ENCODE peak calls at places on chromosomes 13 and 19, in seven cellular contexts. P is ovary, O is A549, Q is stomach, I is IMR-90, H is tibial artery, Y is osteoblast. B is an unnamed sample.

GRCh38 chr19:45451181-45451849 is 16.5 kb upstream of the FOSB start:
- DNase-seq in Y (peak; percentile 93), H (peak; percentile 61), P (no peak), Q (peak; percentile 33), O (no peak), I (peak; percentile 88), B (no peak)

GRCh38 chr19:49331616-49332055 is 3.6 kb upstream of the CD37 start:
- DNase-seq in Y (peak; percentile 91), Q (peak; percentile 34), P (no peak), H (no peak), I (peak; percentile 57), O (peak; percentile 60), B (peak; percentile 31)

GRCh38 chr19:48614436-48615144 is at the start of gene FAM83E:
- DNase-seq in O (peak; percentile 75), P (peak; percentile 53), H (no peak), Y (peak; percentile 92), I (no peak), Q (peak; percentile 90), B (peak; percentile 65)

GRCh38 chr13:22927008-22927393 is 253.8 kb upstream of the SGCG start:
- DNase-seq in O (no peak), H (no peak), Q (no peak), Y (no peak), P (no peak), I (no peak), B (no peak)

GRCh38 chr13:19382111-19382510 is 179.2 kb downstream of the TPTE2 start:
- DNase-seq in P (no peak), Q (no peak), Y (peak; percentile 44), H (no peak), O (no peak), I (no peak), B (no peak)

GRCh38 chr13:105219636-105220035 is 1315.8 kb downstream of the EFNB2 start:
- DNase-seq in I (peak; percentile 73), Y (no peak), Q (no peak), P (no peak), O (no peak), H (no peak), B (no peak)

GRCh38 chr13:99403458-99403971 is 96.3 kb upstream of the GPR183 start:
- DNase-seq in O (no peak), P (no peak), Y (peak; percentile 81), H (no peak), I (no peak), Q (no peak), B (no peak)

GRCh38 chr13:30569901-30570576 is 47.7 kb upstream of the USPL1 start:
- DNase-seq in O (peak; percentile 13), I (peak; percentile 99), H (peak; percentile 45), P (peak; percentile 21), Y (peak; percentile 76), Q (peak; percentile 35), B (no peak)

GRCh38 chr19:31408460-31409124 is 59.4 kb upstream of the TSHZ3 start:
- DNase-seq in Q (no peak), I (peak; percentile 87), H (no peak), O (no peak), P (no peak), Y (peak; percentile 83), B (no peak)

GRCh38 chr13:99977912-99978780 is 3.4 kb upstream of the ZIC2 start:
- DNase-seq in O (no peak), I (no peak), Q (no peak), P (no peak), H (no peak), Y (peak; percentile 61), B (no peak)

GRCh38 chr13:44592448-44592847 is 16.3 kb upstream of the TSC22D1 start:
- DNase-seq in H (no peak), O (no peak), I (no peak), P (no peak), Q (no peak), Y (no peak), B (no peak)

GRCh38 chr13:112727581-112727980 is 37.7 kb downstream of the ATP11A start:
- DNase-seq in O (no peak), H (peak; percentile 14), Y (no peak), P (no peak), Q (no peak), I (no peak), B (no peak)

GRCh38 chr13:99432637-99433542 is 68.4 kb upstream of the TM9SF2 start:
- DNase-seq in O (peak; percentile 60), Q (peak; percentile 52), P (no peak), H (peak; percentile 73), I (peak; percentile 73), Y (peak; percentile 92), B (no peak)

GRCh38 chr19:41597600-41598041 is 21.7 kb downstream of the CEACAM21 start:
- DNase-seq in H (peak; percentile 82), Y (peak; percentile 93), O (peak; percentile 99), Q (peak; percentile 72), P (peak; percentile 33), I (peak; percentile 55), B (peak; percentile 43)

GRCh38 chr13:58630794-58631193 is 999.2 kb downstream of the PCDH17 start:
- DNase-seq in O (no peak), H (no peak), Y (no peak), P (no peak), Q (no peak), I (no peak), B (no peak)

GRCh38 chr13:79770056-79770455 is 289.1 kb downstream of the NDFIP2 start:
- DNase-seq in O (no peak), H (no peak), I (no peak), P (no peak), Y (no peak), Q (no peak), B (no peak)

GRCh38 chr13:21735621-21736401 is 64.9 kb downstream of the FGF9 start:
- DNase-seq in H (no peak), Q (no peak), P (peak; percentile 31), I (no peak), O (no peak), Y (no peak), B (no peak)

DNA sequence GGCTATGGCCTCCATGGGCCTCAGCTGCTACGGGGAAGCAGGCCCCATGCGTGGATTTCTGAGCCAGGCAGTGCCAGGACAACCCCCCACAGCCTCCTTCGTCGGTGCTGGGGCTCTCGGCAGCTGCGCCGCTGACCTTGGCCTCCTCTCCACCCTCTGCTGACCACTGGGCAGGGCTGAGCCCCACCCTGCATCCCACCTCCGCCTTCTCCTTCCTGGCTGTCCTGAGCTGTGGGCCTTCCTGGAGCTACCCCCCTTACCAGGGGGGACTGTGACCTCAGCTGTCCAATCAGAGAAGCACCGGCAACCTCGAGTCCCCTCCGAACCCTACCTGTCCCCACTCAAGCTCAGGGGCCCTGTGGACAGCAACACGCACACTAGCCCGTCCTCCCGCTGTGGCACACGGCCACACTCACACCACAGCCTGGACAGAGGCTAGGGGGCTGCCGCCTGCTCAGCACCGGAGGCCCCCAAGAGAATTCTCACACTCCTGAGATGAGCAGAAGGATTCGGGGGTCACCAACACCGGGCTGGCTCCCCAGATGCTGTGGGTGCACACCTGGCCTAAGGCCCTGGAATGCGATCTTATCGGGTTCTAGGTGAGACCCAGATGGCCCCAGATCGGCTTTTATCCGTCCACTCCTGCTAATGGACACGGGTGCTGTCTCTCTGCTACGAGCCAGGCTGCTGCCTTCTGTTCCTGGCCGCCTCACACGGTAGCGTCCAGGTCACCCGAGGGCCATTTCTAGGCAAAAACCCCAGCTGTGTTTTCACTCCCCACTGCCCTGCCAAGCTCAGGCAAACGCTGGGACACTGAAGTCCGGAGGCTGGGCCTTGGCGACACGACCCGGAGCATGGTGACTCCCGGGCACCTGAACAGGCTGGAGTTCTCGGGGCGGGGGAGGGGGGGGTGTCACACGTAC is 32.5 kb upstream of the CACTIN start:
- DNase-seq in H (no peak), O (no peak), Q (no peak), P (no peak), Y (no peak), I (no peak), B (no peak)
- H3K4me1 ChIP-seq in H (no peaks in the 10 kb centered on the region), O (no peaks in the 10 kb centered on the region), Q (peaks cover 12% of the 10 kb centered on the region), P (no peaks in the 10 kb centered on the region), Y (peaks cover 5% of the 10 kb centered on the region), I (peaks cover 3% of the 10 kb centered on the region), B (no peaks in the 10 kb centered on the region)

GRCh38 chr13:97193577-97193976 is 28.6 kb upstream of the MBNL2 start:
- DNase-seq in O (no peak), I (no peak), Q (no peak), H (no peak), Y (no peak), P (no peak), B (no peak)
- H3K27ac ChIP-seq in O (no peak overlapping the region), I (no peak overlapping the region), Q (no peak overlapping the region), H (no peak overlapping the region), Y (no peak overlapping the region), P (no peak overlapping the region), B (no peak overlapping the region)

GRCh38 chr19:14378890-14379289 is 2.4 kb upstream of the ADGRE5 start:
- DNase-seq in P (no peak), I (no peak), O (no peak), Q (no peak), H (no peak), Y (no peak), B (no peak)

GRCh38 chr19:14371321-14371821 is 9.9 kb upstream of the ADGRE5 start:
- DNase-seq in O (no peak), I (no peak), Y (no peak), H (no peak), P (no peak), Q (no peak), B (no peak)

GRCh38 chr19:14370169-14370998 is 10.9 kb upstream of the ADGRE5 start:
- DNase-seq in I (no peak), Y (no peak), H (no peak), Q (no peak), P (no peak), O (no peak), B (no peak)

GRCh38 chr19:14375055-14375581 is 6.1 kb upstream of the ADGRE5 start:
- DNase-seq in Q (peak; percentile 52), P (no peak), O (no peak), Y (no peak), H (no peak), I (no peak), B (no peak)

GRCh38 chr19:14375582-14376291 is 5.5 kb upstream of the ADGRE5 start:
- DNase-seq in Q (no peak), P (no peak), I (peak; percentile 22), Y (peak; percentile 87), H (peak; percentile 50), O (no peak), B (no peak)
- H3K4me3 ChIP-seq in Q (no peak overlapping the region), P (no peak overlapping the region), I (no peak overlapping the region), Y (no peak overlapping the region), H (peak overlapping the region; percentile 26), O (no peak overlapping the region), B (no peak overlapping the region)

GRCh38 chr19:14435320-14436050 is 2.4 kb downstream of the PKN1 start:
- DNase-seq in O (no peak), Y (no peak), H (no peak), Q (no peak), I (no peak), P (no peak), B (no peak)
- H3K4me1 ChIP-seq in O (peaks cover 23% of the 10 kb centered on the region), Y (peaks cover 14% of the 10 kb centered on the region), H (peaks cover 38% of the 10 kb centered on the region), Q (peaks cover 76% of the 10 kb centered on the region), I (peaks cover 19% of the 10 kb centered on the region), P (peaks cover 14% of the 10 kb centered on the region), B (peaks cover 16% of the 10 kb centered on the region)